ENCODE peak calls at places on chromosomes 13 and 19, in five cellular contexts. One of them, this sample, is unnamed.
A peak's percentile ranks its signal among the peaks of the same experiment; 100 is the strongest.

GRCh38 chr19:11182994-11183393 is 14.4 kb downstream of the KANK2 start:
- DNase-seq in fibroblast of the conjunctiva: no peak
- DNase-seq in CD8-positive, alpha-beta T cell: no peak
- DNase-seq in NCI-H1694 treated with DMSO at 0.1 percent for 48 hours: no peak
- DNase-seq in AG04450: no peak
- DNase-seq in this sample: no peak

GRCh38 chr19:50912727-50913716 is 1.8 kb upstream of the KLK4 start:
- DNase-seq in fibroblast of the conjunctiva: no peak
- DNase-seq in CD8-positive, alpha-beta T cell: no peak
- DNase-seq in NCI-H1694 treated with DMSO at 0.1 percent for 48 hours: no peak
- DNase-seq in AG04450: no peak
- DNase-seq in this sample: no peak

GRCh38 chr13:107928762-107929161 is 286.6 kb downstream of the LIG4 start:
- DNase-seq in AG04450: no peak
- DNase-seq in CD8-positive, alpha-beta T cell: no peak
- DNase-seq in fibroblast of the conjunctiva: no peak
- DNase-seq in NCI-H1694 treated with DMSO at 0.1 percent for 48 hours: no peak
- DNase-seq in this sample: no peak

GRCh38 chr13:51122868-51123267 is 11.8 kb upstream of the C13orf42 start:
- DNase-seq in fibroblast of the conjunctiva: no peak
- DNase-seq in CD8-positive, alpha-beta T cell: no peak
- DNase-seq in AG04450: no peak
- DNase-seq in NCI-H1694 treated with DMSO at 0.1 percent for 48 hours: no peak
- DNase-seq in this sample: no peak

GRCh38 chr13:109547942-109548860 is 238.2 kb downstream of the IRS2 start:
- DNase-seq in CD8-positive, alpha-beta T cell: no peak
- DNase-seq in fibroblast of the conjunctiva: no peak
- DNase-seq in AG04450: no peak
- DNase-seq in NCI-H1694 treated with DMSO at 0.1 percent for 48 hours: no peak
- DNase-seq in this sample: no peak

GRCh38 chr13:75881109-75881775 is 245.1 kb downstream of the LMO7 start:
- DNase-seq in NCI-H1694 treated with DMSO at 0.1 percent for 48 hours: no peak
- DNase-seq in CD8-positive, alpha-beta T cell: no peak
- DNase-seq in fibroblast of the conjunctiva: no peak
- DNase-seq in AG04450: peak; percentile 76
- DNase-seq in this sample: no peak

GRCh38 chr13:26074706-26075105 is 22.9 kb upstream of the SHISA2 start:
- DNase-seq in fibroblast of the conjunctiva: no peak
- DNase-seq in AG04450: no peak
- DNase-seq in NCI-H1694 treated with DMSO at 0.1 percent for 48 hours: no peak
- DNase-seq in CD8-positive, alpha-beta T cell: no peak
- DNase-seq in this sample: no peak

GRCh38 chr19:51064534-51065220 is at the start of gene KLK13:
- DNase-seq in fibroblast of the conjunctiva: no peak
- DNase-seq in NCI-H1694 treated with DMSO at 0.1 percent for 48 hours: no peak
- DNase-seq in CD8-positive, alpha-beta T cell: no peak
- DNase-seq in AG04450: no peak
- DNase-seq in this sample: no peak

GRCh38 chr13:27353166-27353583 is 71.2 kb upstream of the GTF3A start:
- DNase-seq in fibroblast of the conjunctiva: no peak
- DNase-seq in NCI-H1694 treated with DMSO at 0.1 percent for 48 hours: no peak
- DNase-seq in AG04450: peak; percentile 29
- DNase-seq in CD8-positive, alpha-beta T cell: no peak
- DNase-seq in this sample: no peak

This sample was measured in skeletal muscle cell.